ENCODE peak calls at places on chromosomes 16 and 17, in five cellular contexts. G, K, Y, W and H are unnamed samples.

GRCh38 chr16:82639666-82640336 is 13.0 kb downstream of the CDH13 start:
- DNase-seq in W (peak), G (peak), K (peak), Y (peak), H (peak)

GRCh38 chr17:49527927-49528651 is 33.0 kb downstream of the NGFR start:
- DNase-seq in W (no peak), K (no peak), G (no peak), Y (no peak), H (no peak)

GRCh38 chr17:14222611-14223010 is 14.1 kb downstream of the CDRT15 start:
- DNase-seq in W (no peak), K (no peak), Y (no peak), G (no peak), H (no peak)

GRCh38 chr16:14088155-14088753 is 17.1 kb downstream of the MRTFB start:
- DNase-seq in W (no peak), G (no peak), K (peak), Y (no peak), H (no peak)

GRCh38 chr17:73284906-73285602 is 23.4 kb upstream of the CPSF4L start:
- DNase-seq in K (no peak), W (no peak), G (no peak), Y (no peak), H (no peak)

GRCh38 chr16:23025692-23026305 is 123.5 kb downstream of the USP31 start:
- DNase-seq in W (no peak), G (no peak), K (no peak), Y (no peak), H (no peak)

GRCh38 chr17:42484304-42484703 is 25.6 kb downstream of the ATP6V0A1 start:
- DNase-seq in K (peak), G (no peak), Y (no peak), W (no peak), H (no peak)

GRCh38 chr16:70697601-70698170 is 11.8 kb upstream of the MTSS2 start:
- DNase-seq in K (no peak), Y (no peak), G (no peak), W (no peak), H (no peak)

GRCh38 chr16:91484-91883 is 13.5 kb downstream of the MPG start:
- DNase-seq in W (no peak), G (no peak), K (no peak), Y (no peak), H (no peak)

GRCh38 chr16:31714899-31715504 is 158.6 kb upstream of the ZNF267 start:
- DNase-seq in Y (no peak), G (no peak), W (no peak), K (no peak), H (no peak)

GRCh38 chr17:1229354-1229890 is 40.8 kb upstream of the BHLHA9 start:
- DNase-seq in G (peak), Y (peak), W (peak), K (no peak), H (no peak)

GRCh38 chr17:58920773-58921172 is 165.1 kb downstream of the PPM1E start:
- DNase-seq in K (no peak), W (no peak), G (no peak), Y (no peak), H (no peak)

GRCh38 chr17:11909348-11909747 is 87.9 kb downstream of the ZNF18 start:
- DNase-seq in G (peak), W (peak), Y (no peak), K (no peak), H (no peak)

GRCh38 chr16:10744370-10745030 is 858 bp downstream of the NUBP1 start:
- DNase-seq in K (no peak), G (no peak), W (no peak), Y (peak), H (peak)

GRCh38 chr17:41258406-41258805 is 3.2 kb downstream of the KRTAP9-9 start:
- DNase-seq in W (no peak), Y (no peak), K (no peak), G (no peak), H (no peak)

GRCh38 chr17:83088451-83089321 is 9.3 kb downstream of the METRNL start:
- DNase-seq in K (no peak), G (no peak), W (no peak), Y (no peak), H (no peak)

GRCh38 chr16:73068546-73069401 is 20.8 kb upstream of the ZFHX3 start:
- DNase-seq in Y (no peak), W (no peak), G (no peak), K (peak), H (peak)

GRCh38 chr16:2968738-2969544 is at the start of gene PAQR4:
- DNase-seq in G (peak), K (peak), W (peak), Y (peak), H (peak)

GRCh38 chr16:72552675-72553074 is 380.7 kb upstream of the PMFBP1 start:
- DNase-seq in Y (no peak), W (no peak), K (no peak), G (no peak), H (peak)

GRCh38 chr17:40864661-40865380 is 2.2 kb downstream of the KRT12 start:
- DNase-seq in Y (no peak), W (no peak), K (peak), G (no peak), H (no peak)

GRCh38 chr17:8153550-8153956 is 1.3 kb upstream of the PER1 start:
- DNase-seq in Y (peak), K (peak), W (no peak), G (peak), H (peak)
- TF ChIP-seq MAFK in Y (peak), K (peak), W (no peak), G (no peak), H (peak)

GRCh38 chr17:36505171-36505570 is 18.7 kb downstream of the ZNHIT3 start:
- DNase-seq in W (no peak), Y (no peak), G (no peak), K (no peak), H (no peak)
- TF ChIP-seq MAFK in W (no peak), Y (no peak), G (no peak), K (no peak), H (no peak)

GRCh38 chr16:87847785-87848675 is 21.3 kb downstream of the SLC7A5 start:
- DNase-seq in G (no peak), K (peak), Y (no peak), W (no peak), H (no peak)
- TF ChIP-seq MAFK in G (no peak), K (no peak), Y (no peak), W (no peak), H (no peak)

GRCh38 chr17:8421571-8421970 is 14.1 kb upstream of the NDEL1 start:
- DNase-seq in W (no peak), G (no peak), Y (no peak), K (no peak), H (no peak)

GRCh38 chr17:8419305-8419704 is 16.4 kb upstream of the NDEL1 start:
- DNase-seq in Y (no peak), G (no peak), K (no peak), W (no peak), H (no peak)

GRCh38 chr17:8418471-8418870 is 17.2 kb upstream of the NDEL1 start:
- DNase-seq in G (no peak), Y (no peak), K (no peak), W (no peak), H (no peak)

GRCh38 chr17:8420041-8420934 is 15.4 kb upstream of the NDEL1 start:
- DNase-seq in Y (no peak), K (peak), G (peak), W (no peak), H (peak)

GRCh38 chr17:8417806-8418205 is 17.9 kb upstream of the NDEL1 start:
- DNase-seq in Y (no peak), K (peak), W (no peak), G (no peak), H (no peak)
- TF ChIP-seq MAFK in Y (no peak), K (no peak), W (no peak), G (no peak), H (no peak)

GRCh38 chr17:56756536-56756935 is 77.2 kb downstream of the C17orf67 start:
- DNase-seq in Y (peak), G (no peak), W (no peak), K (peak), H (peak)
- TF ChIP-seq MAFK in Y (no peak), G (no peak), W (no peak), K (no peak), H (no peak)

GRCh38 chr16:80300456-80300855 is 240.3 kb upstream of the DYNLRB2 start:
- DNase-seq in K (no peak), W (no peak), G (no peak), Y (no peak), H (no peak)

GRCh38 chr16:80299416-80299815 is 241.4 kb upstream of the DYNLRB2 start:
- DNase-seq in K (peak), W (no peak), Y (no peak), G (no peak), H (no peak)

GRCh38 chr16:80298676-80299075 is 242.1 kb upstream of the DYNLRB2 start:
- DNase-seq in W (no peak), K (no peak), Y (no peak), G (no peak), H (no peak)

GRCh38 chr16:80303691-80304090 is 237.1 kb upstream of the DYNLRB2 start:
- DNase-seq in W (no peak), Y (no peak), K (no peak), G (no peak), H (no peak)

DNA sequence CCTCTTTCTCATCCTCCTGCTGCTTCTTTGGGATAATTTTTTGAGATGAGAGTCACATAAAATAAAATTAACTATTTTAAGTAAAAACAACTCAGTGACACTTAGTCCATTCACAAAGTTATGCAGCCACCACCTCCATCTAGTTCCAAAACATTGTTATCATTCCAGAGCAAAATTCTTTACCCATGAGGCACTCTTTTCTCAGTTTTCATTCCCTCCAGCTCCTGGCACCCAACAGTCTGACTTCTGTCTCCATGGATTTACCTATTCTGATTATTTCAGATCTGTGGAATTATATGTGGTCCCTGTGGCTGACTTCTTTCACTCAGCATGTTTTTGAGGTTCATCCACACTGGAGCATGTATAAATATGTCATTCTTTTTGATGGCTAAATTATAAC is 239.9 kb upstream of the DYNLRB2 start:
- DNase-seq in K (peak), G (no peak), Y (no peak), W (no peak), H (peak)
- TF ChIP-seq MAFK in K (no peak), G (no peak), Y (no peak), W (no peak), H (no peak)

GRCh38 chr17:31096106-31096436 is 1.3 kb downstream of the NF1 start:
- DNase-seq in K (no peak), Y (no peak), W (no peak), G (no peak), H (no peak)
- TF ChIP-seq MAFK in K (no peak), Y (no peak), W (no peak), G (no peak), H (no peak)

GRCh38 chr17:28846231-28846630 is 3.6 kb upstream of the FAM222B start:
- DNase-seq in K (no peak), W (no peak), G (no peak), Y (no peak), H (no peak)
- TF ChIP-seq MAFK in K (no peak), W (no peak), G (no peak), Y (no peak), H (no peak)

GRCh38 chr17:47719411-47720152 is 13.5 kb upstream of the TBX21 start:
- DNase-seq in W (no peak), K (no peak), Y (no peak), G (peak), H (peak)
- TF ChIP-seq MAFK in W (no peak), K (no peak), Y (no peak), G (peak), H (peak)

DNA sequence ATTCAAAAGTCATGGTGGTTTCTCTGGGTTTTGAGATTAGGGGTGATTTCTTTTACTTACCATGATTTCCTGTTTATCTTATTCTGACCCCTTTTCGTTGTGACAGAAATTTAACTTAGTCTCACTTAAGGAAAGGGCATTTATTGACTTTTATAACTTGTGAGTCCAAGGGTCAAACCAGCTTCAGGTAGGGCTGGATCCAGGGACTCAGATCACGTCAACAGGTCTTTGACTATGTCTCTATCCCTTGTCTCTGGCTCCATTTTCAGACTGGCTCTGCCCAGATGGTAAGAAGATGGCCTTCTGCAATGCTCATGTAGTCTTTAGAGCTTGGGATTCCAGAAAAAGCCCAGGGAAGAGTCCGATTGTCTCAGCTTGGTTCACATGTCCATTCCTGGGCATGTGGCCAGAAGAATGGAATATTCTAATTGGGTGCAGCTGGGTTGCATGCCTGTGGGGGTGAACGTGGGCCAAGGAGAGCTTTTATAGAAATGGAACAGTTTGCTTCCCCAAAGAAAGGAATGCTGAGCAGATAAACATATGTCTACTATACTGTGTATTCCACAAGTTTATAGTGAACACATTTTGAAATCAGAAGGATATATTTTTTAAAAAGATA is 13.4 kb downstream of the USP43 start:
- DNase-seq in Y (no peak), G (no peak), W (no peak), K (no peak), H (no peak)
- TF ChIP-seq MAFK in Y (no peak), G (no peak), W (no peak), K (no peak), H (no peak)